ENCODE peak calls at places on chromosomes 13 and 19, in five cellular contexts. N is WERI-Rb-1; H is stimulated activated CD4-positive, alpha-beta T cell treated with anti-CD3 and anti-CD28 coated beads, Interleukin-15, amount 100 ng/mL, for 1 hour; C is hypothalamus; K is Kasumi-1. U is an unnamed sample.

GRCh38 chr19:4909172-4909896 is at the start of gene UHRF1:
- DNase-seq in N (peak), H (peak), C (no peak), K (peak), U (peak)

GRCh38 chr13:102897371-102898138 is 51.7 kb downstream of the ERCC5 start:
- DNase-seq in N (peak), H (no peak), C (no peak), K (no peak), U (no peak)

GRCh38 chr13:67137044-67137735 is 92.9 kb downstream of the PCDH9 start:
- DNase-seq in N (no peak), H (no peak), C (no peak), K (no peak), U (no peak)

GRCh38 chr19:36837525-36837901 is 674 bp downstream of the ZNF790 start:
- DNase-seq in N (no peak), H (no peak), C (no peak), K (no peak), U (peak)

GRCh38 chr19:41265376-41266153 is 1.4 kb downstream of the HNRNPUL1 start:
- DNase-seq in N (no peak), H (no peak), C (no peak), K (no peak), U (peak)

GRCh38 chr13:45258339-45258685 is 57.5 kb upstream of the KCTD4 start:
- DNase-seq in N (no peak), H (no peak), C (no peak), K (no peak), U (no peak)

GRCh38 chr19:3163230-3163886 is 15.2 kb upstream of the S1PR4 start:
- DNase-seq in N (peak), H (peak), C (peak), K (peak), U (peak)

GRCh38 chr13:110412132-110412912 is 105.2 kb downstream of the COL4A2 start:
- DNase-seq in N (peak), H (peak), C (peak), K (peak), U (peak)

GRCh38 chr13:50685491-50685890 is 158.0 kb downstream of the DLEU7 start:
- DNase-seq in N (no peak), H (no peak), C (peak), K (peak), U (no peak)

GRCh38 chr13:78787189-78787588 is 128.2 kb upstream of the OBI1 start:
- DNase-seq in N (no peak), H (no peak), C (no peak), K (peak), U (peak)

GRCh38 chr19:30068528-30069395 is 126.7 kb downstream of the URI1 start:
- DNase-seq in N (no peak), H (no peak), C (no peak), K (no peak), U (peak)

GRCh38 chr13:111166882-111167281 is 51.8 kb downstream of the ARHGEF7 start:
- DNase-seq in N (no peak), H (no peak), C (no peak), K (no peak), U (no peak)

GRCh38 chr19:20167020-20167644 is at the start of gene ZNF486:
- DNase-seq in N (peak), H (peak), C (peak), K (no peak), U (peak)

GRCh38 chr13:110089815-110090214 is 217.1 kb downstream of the COL4A1 start:
- DNase-seq in N (no peak), H (no peak), C (no peak), K (peak), U (no peak)

GRCh38 chr13:97434417-97435296 is 688 bp downstream of the RAP2A start:
- DNase-seq in N (peak), H (peak), C (peak), K (peak), U (peak)

GRCh38 chr13:26616126-26616525 is 58.6 kb downstream of the WASF3 start:
- DNase-seq in N (no peak), H (no peak), C (no peak), K (no peak), U (no peak)

GRCh38 chr13:20258208-20258962 is 26.3 kb upstream of the GJB6 start:
- DNase-seq in N (no peak), H (no peak), C (no peak), K (no peak), U (no peak)

GRCh38 chr13:43905435-43906031 is 25.8 kb downstream of the LACC1 start:
- DNase-seq in N (peak), H (no peak), C (no peak), K (peak), U (peak)

GRCh38 chr19:1827566-1828278 is 15.6 kb upstream of the ATP8B3 start:
- DNase-seq in N (no peak), H (no peak), C (no peak), K (no peak), U (no peak)

GRCh38 chr13:35474551-35474950 is 1.9 kb downstream of the MAB21L1 start:
- DNase-seq in N (no peak), H (no peak), C (no peak), K (no peak), U (no peak)

GRCh38 chr19:30719189-30719990 is 347.2 kb downstream of the ZNF536 start:
- DNase-seq in N (peak), H (no peak), C (peak), K (no peak), U (no peak)

GRCh38 chr13:107743523-107743922 is 471.8 kb downstream of the LIG4 start:
- DNase-seq in N (no peak), H (no peak), C (no peak), K (no peak), U (no peak)

GRCh38 chr13:110070046-110070445 is 236.9 kb downstream of the COL4A1 start:
- DNase-seq in N (peak), H (no peak), C (no peak), K (no peak), U (no peak)

GRCh38 chr19:15672580-15673175 is at the start of gene CYP4F12:
- DNase-seq in N (no peak), H (no peak), C (no peak), K (no peak), U (no peak)

GRCh38 chr19:50823389-50824042 is at the start of gene KLK1:
- DNase-seq in N (no peak), H (no peak), C (no peak), K (no peak), U (no peak)

GRCh38 chr19:40578442-40578908 is 1.8 kb downstream of the SHKBP1 start:
- DNase-seq in N (peak), H (no peak), C (no peak), K (peak), U (peak)